ENCODE peak calls at places on chromosomes 16 and 17, in four cellular contexts. One of them, this sample, is unnamed.

GRCh38 chr17:304461-304860 is 48.1 kb downstream of the RPH3AL start:
- DNase-seq in A549: no peak
- DNase-seq in H1: no peak
- DNase-seq in HepG2: no peak
- DNase-seq in this sample: no peak

GRCh38 chr16:1596516-1596915 is 15.4 kb downstream of the IFT140 start:
- DNase-seq in A549: no peak
- DNase-seq in H1: no peak
- DNase-seq in HepG2: no peak
- DNase-seq in this sample: no peak

GRCh38 chr16:73365010-73365409 is 317.1 kb upstream of the ZFHX3 start:
- DNase-seq in A549: no peak
- DNase-seq in H1: no peak
- DNase-seq in HepG2: no peak
- DNase-seq in this sample: no peak

GRCh38 chr17:40346061-40346767 is 18.3 kb downstream of the GJD3 start:
- DNase-seq in A549: no peak
- DNase-seq in H1: no peak
- DNase-seq in HepG2: no peak
- DNase-seq in this sample: no peak

GRCh38 chr16:67965668-67966548 is 2.5 kb downstream of the SLC12A4 start:
- DNase-seq in A549: no peak
- DNase-seq in H1: no peak
- DNase-seq in HepG2: peak
- DNase-seq in this sample: no peak

GRCh38 chr17:39667262-39668140 is 752 bp upstream of the PNMT start:
- DNase-seq in A549: no peak
- DNase-seq in H1: no peak
- DNase-seq in HepG2: no peak
- DNase-seq in this sample: peak

GRCh38 chr17:2087597-2088211 is 32.8 kb downstream of the HIC1 start:
- DNase-seq in A549: no peak
- DNase-seq in H1: no peak
- DNase-seq in HepG2: no peak
- DNase-seq in this sample: peak

GRCh38 chr17:7445011-7445927 is at the start of gene CHRNB1:
- DNase-seq in A549: peak
- DNase-seq in H1: peak
- DNase-seq in HepG2: peak
- DNase-seq in this sample: peak

GRCh38 chr16:28950648-28951409 is at the start of gene NFATC2IP:
- DNase-seq in A549: peak
- DNase-seq in H1: peak
- DNase-seq in HepG2: peak
- DNase-seq in this sample: peak

GRCh38 chr17:78872486-78872885 is 30.5 kb downstream of the CEP295NL start:
- DNase-seq in A549: peak
- DNase-seq in H1: no peak
- DNase-seq in HepG2: no peak
- DNase-seq in this sample: no peak

GRCh38 chr16:85296859-85297698 is 184.8 kb upstream of the CIBAR2 start:
- DNase-seq in A549: peak
- DNase-seq in H1: no peak
- DNase-seq in HepG2: peak
- DNase-seq in this sample: peak

GRCh38 chr16:73058221-73058615 is 10.3 kb upstream of the ZFHX3 start:
- DNase-seq in A549: no peak
- DNase-seq in H1: no peak
- DNase-seq in HepG2: no peak
- DNase-seq in this sample: peak

GRCh38 chr16:19680972-19681371 is 37.1 kb downstream of the KNOP1 start:
- DNase-seq in A549: no peak
- DNase-seq in H1: no peak
- DNase-seq in HepG2: no peak
- DNase-seq in this sample: no peak

GRCh38 chr16:4246777-4247476 is 5.0 kb upstream of the SRL start:
- DNase-seq in A549: no peak
- DNase-seq in H1: no peak
- DNase-seq in HepG2: no peak
- DNase-seq in this sample: no peak

GRCh38 chr17:77366558-77367245 is 225.9 kb downstream of the SEC14L1 start:
- DNase-seq in A549: no peak
- DNase-seq in H1: no peak
- DNase-seq in HepG2: no peak
- DNase-seq in this sample: no peak

GRCh38 chr17:46979023-46979870 is at the start of gene RPRML:
- DNase-seq in A549: peak
- DNase-seq in H1: no peak
- DNase-seq in HepG2: no peak
- DNase-seq in this sample: peak

GRCh38 chr17:27294689-27295630 is 1.0 kb downstream of the WSB1 start:
- DNase-seq in A549: peak
- DNase-seq in H1: no peak
- DNase-seq in HepG2: peak
- DNase-seq in this sample: peak

GRCh38 chr17:19769946-19770652 is 22.0 kb upstream of the ALDH3A1 start:
- DNase-seq in A549: no peak
- DNase-seq in H1: no peak
- DNase-seq in HepG2: no peak
- DNase-seq in this sample: no peak

GRCh38 chr17:18382441-18383078 is 5.0 kb downstream of the EVPLL start:
- DNase-seq in A549: no peak
- DNase-seq in H1: no peak
- DNase-seq in HepG2: no peak
- DNase-seq in this sample: no peak

GRCh38 chr16:27177031-27177774 is 26.1 kb upstream of the KDM8 start:
- DNase-seq in A549: peak
- DNase-seq in H1: no peak
- DNase-seq in HepG2: no peak
- DNase-seq in this sample: no peak

GRCh38 chr17:69757794-69758430 is 317.1 kb upstream of the KCNJ16 start:
- DNase-seq in A549: no peak
- DNase-seq in H1: no peak
- DNase-seq in HepG2: no peak
- DNase-seq in this sample: no peak

GRCh38 chr17:78532311-78532710 is 44.9 kb downstream of the DNAH17 start:
- DNase-seq in A549: no peak
- DNase-seq in H1: no peak
- DNase-seq in HepG2: no peak
- DNase-seq in this sample: no peak

GRCh38 chr17:58643147-58643546 is 48.7 kb downstream of the TEX14 start:
- DNase-seq in A549: peak
- DNase-seq in H1: no peak
- DNase-seq in HepG2: no peak
- DNase-seq in this sample: no peak

GRCh38 chr16:77974883-77975282 is 47.5 kb upstream of the CLEC3A start:
- DNase-seq in A549: no peak
- DNase-seq in H1: no peak
- DNase-seq in HepG2: no peak
- DNase-seq in this sample: no peak

GRCh38 chr16:12500771-12501170 is 302.9 kb downstream of the CPPED1 start:
- DNase-seq in A549: peak
- DNase-seq in H1: no peak
- DNase-seq in HepG2: no peak
- DNase-seq in this sample: no peak

GRCh38 chr16:84761448-84762368 is 58.1 kb upstream of the CRISPLD2 start:
- DNase-seq in A549: no peak
- DNase-seq in H1: no peak
- DNase-seq in HepG2: no peak
- DNase-seq in this sample: no peak

DNA sequence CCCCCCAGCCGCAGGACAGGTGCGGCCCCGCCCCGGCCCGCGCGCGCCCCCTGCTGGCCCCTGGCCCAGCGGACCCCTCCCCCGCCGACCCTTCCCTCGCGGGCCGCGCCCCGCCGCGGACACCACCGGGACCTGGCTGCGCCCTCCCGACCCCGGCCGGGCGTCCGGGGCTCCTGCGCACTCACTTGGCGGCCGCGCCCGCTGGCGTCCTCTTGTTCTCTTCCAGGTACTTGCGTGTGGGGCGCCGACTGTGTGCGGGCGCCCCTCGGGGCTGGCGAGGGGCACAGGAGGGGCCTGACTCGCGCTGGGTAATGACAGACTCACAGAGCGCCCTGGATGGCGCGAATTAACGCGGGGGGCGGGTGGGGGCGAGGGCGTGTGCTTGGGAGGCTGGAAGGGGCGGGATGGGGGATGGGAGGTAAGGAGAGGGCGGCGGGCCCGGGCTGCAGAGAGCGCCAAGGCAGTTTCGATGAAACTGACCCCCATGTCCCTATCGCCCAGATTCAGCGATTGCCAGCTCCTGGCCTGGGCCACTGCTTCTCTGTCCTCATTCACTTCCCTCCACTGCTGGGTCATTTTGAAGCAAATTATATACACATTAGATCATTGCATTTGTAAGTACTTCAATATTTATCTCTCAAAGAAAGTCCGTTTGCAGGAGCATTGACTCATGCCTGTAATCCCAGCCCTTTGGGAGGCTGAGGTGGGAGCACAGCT is 445 bp upstream of the DBNDD1 start:
- DNase-seq in A549: peak
- DNase-seq in H1: no peak
- DNase-seq in HepG2: peak
- DNase-seq in this sample: peak
- TF ChIP-seq PHF8 in A549: no peak
- TF ChIP-seq PHF8 in H1: peak
- TF ChIP-seq PHF8 in HepG2: peak
- TF ChIP-seq PHF8 in this sample: peak

GRCh38 chr17:28744104-28744801 is 442 bp downstream of the TRAF4 start:
- DNase-seq in A549: peak
- DNase-seq in H1: no peak
- DNase-seq in HepG2: peak
- DNase-seq in this sample: peak
- TF ChIP-seq PHF8 in A549: peak
- TF ChIP-seq PHF8 in H1: peak
- TF ChIP-seq PHF8 in HepG2: peak
- TF ChIP-seq PHF8 in this sample: peak

GRCh38 chr16:57029161-57030160 is 40.1 kb downstream of the NLRC5 start:
- DNase-seq in A549: no peak
- DNase-seq in H1: no peak
- DNase-seq in HepG2: no peak
- DNase-seq in this sample: no peak
- TF ChIP-seq PHF8 in A549: no peak
- TF ChIP-seq PHF8 in H1: no peak
- TF ChIP-seq PHF8 in HepG2: no peak
- TF ChIP-seq PHF8 in this sample: no peak

DNA sequence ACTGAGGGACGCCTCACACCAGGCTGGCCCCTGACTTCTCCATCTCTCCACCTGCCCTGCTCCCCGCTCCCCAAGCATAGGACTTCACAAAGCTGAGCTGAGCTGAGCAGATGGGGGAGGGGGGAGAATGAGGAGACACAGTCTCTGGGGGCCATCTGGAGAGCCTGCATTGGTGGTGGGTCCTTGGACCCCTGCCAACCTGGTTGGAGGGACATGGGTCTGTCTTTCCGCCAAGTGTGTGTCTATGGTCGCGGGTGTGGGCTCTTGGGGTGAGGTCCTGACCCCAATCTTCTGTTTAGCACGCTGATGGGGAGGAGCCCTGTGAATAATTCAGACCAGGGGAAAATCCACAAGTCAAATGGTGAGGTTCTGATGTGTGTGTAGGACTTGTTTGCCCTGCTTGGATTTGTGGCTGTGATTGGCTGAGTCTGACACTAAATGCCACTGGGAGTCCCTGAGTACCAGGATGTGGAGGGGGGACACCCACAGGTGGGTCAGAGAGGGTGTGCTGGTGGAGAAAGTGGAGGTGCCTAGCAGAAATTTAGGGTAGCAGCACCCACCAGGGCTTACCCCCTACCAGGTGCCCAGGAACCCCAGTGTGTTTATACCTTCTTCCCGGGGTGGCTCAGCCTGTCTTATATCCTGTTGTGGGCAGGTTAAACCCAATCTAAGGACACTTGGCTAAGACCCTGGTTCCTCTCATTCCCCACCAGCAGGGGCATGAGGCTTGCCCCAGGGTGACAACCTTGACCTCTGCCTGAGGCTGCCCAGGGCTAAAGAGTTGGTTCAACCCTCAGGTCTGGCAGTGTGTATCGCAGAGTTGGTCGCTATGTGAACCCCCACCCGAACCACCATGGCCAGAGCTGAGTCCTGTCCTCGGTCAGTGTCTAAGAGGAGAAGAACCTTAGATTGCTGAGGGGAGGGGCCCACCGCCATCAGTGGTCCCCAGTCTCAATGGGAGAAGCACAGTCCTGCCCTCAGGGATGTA is 2.1 kb downstream of the FMNL1 start:
- DNase-seq in A549: no peak
- DNase-seq in H1: no peak
- DNase-seq in HepG2: no peak
- DNase-seq in this sample: no peak
- TF ChIP-seq PHF8 in A549: no peak
- TF ChIP-seq PHF8 in H1: no peak
- TF ChIP-seq PHF8 in HepG2: no peak
- TF ChIP-seq PHF8 in this sample: no peak

DNA sequence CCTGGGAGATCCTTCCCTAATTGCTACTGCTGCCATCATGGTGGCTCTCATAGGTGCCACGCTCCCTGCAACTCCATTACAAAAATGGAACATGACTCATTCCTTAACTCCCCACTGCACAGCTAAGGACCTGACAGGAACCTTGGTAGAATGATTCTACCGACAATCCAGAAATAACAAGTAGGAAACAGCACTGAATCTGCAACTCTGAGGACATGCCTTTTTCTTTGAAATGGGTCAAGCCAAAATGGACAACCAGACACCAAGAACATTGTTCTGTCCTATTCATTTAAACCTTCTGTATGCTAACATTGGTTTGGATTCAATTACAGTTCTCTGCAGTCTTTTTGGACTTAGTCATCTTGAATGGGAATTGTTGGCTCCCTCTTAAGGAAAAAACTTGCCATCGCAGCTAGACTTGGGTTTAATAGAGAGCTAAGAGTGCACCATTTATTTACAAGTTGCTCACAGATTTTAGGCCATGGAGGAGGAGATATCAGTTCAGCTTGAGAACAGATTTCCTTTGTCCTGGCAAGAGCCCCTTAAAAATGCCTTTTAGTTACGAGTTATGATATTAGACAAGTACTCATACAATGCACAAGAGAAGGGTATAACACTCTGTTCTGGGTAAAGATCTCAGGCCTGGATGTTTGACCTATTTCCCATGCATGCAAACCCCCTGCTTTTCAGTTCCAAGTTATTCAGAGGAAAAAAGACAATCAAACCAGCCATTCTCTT is 20.9 kb upstream of the NSRP1 start:
- DNase-seq in A549: peak
- DNase-seq in H1: no peak
- DNase-seq in HepG2: peak
- DNase-seq in this sample: peak
- TF ChIP-seq PHF8 in A549: no peak
- TF ChIP-seq PHF8 in H1: no peak
- TF ChIP-seq PHF8 in HepG2: no peak
- TF ChIP-seq PHF8 in this sample: no peak